ENCODE peak calls at places on chromosomes 7 and 10, in eight cellular contexts. One of them, this sample, is unnamed.

GRCh38 chr10:24215603-24216002 is 6.7 kb downstream of the KIAA1217 start:
- ATAC-seq in HepG2: no peak
- ATAC-seq in HCT116: no peak
- ATAC-seq in Panc1: no peak
- ATAC-seq in upper lobe of left lung: no peak
- ATAC-seq in GM23338: no peak
- ATAC-seq in K562: no peak
- ATAC-seq in GM12878: no peak
- ATAC-seq in this sample: no peak

GRCh38 chr7:154425326-154425725 is 373.1 kb downstream of the DPP6 start:
- ATAC-seq in K562: no peak
- ATAC-seq in GM12878: no peak
- ATAC-seq in upper lobe of left lung: no peak
- ATAC-seq in HepG2: no peak
- ATAC-seq in HCT116: no peak
- ATAC-seq in Panc1: no peak
- ATAC-seq in GM23338: no peak
- ATAC-seq in this sample: no peak

GRCh38 chr10:107424628-107425027 is 260.1 kb upstream of the SORCS1 start:
- ATAC-seq in K562: no peak
- ATAC-seq in GM23338: no peak
- ATAC-seq in HepG2: no peak
- ATAC-seq in upper lobe of left lung: no peak
- ATAC-seq in HCT116: no peak
- ATAC-seq in Panc1: no peak
- ATAC-seq in GM12878: no peak
- ATAC-seq in this sample: no peak

GRCh38 chr7:107939472-107940145 is 48.6 kb downstream of the DLD start:
- ATAC-seq in GM23338: no peak
- ATAC-seq in HepG2: no peak
- ATAC-seq in GM12878: no peak
- ATAC-seq in K562: no peak
- ATAC-seq in Panc1: peak
- ATAC-seq in HCT116: no peak
- ATAC-seq in upper lobe of left lung: peak
- ATAC-seq in this sample: peak

GRCh38 chr10:31678573-31679122 is 250.0 kb downstream of the ARHGAP12 start:
- ATAC-seq in HepG2: no peak
- ATAC-seq in K562: no peak
- ATAC-seq in Panc1: no peak
- ATAC-seq in GM23338: no peak
- ATAC-seq in GM12878: no peak
- ATAC-seq in HCT116: no peak
- ATAC-seq in upper lobe of left lung: no peak
- ATAC-seq in this sample: no peak

GRCh38 chr10:91284486-91285090 is 64.1 kb downstream of the PCGF5 start:
- ATAC-seq in K562: no peak
- ATAC-seq in upper lobe of left lung: no peak
- ATAC-seq in HCT116: no peak
- ATAC-seq in GM23338: peak
- ATAC-seq in GM12878: no peak
- ATAC-seq in Panc1: no peak
- ATAC-seq in HepG2: no peak
- ATAC-seq in this sample: peak

GRCh38 chr10:98570764-98571163 is 124.0 kb upstream of the HPS1 start:
- ATAC-seq in HepG2: no peak
- ATAC-seq in upper lobe of left lung: no peak
- ATAC-seq in GM12878: no peak
- ATAC-seq in Panc1: no peak
- ATAC-seq in GM23338: no peak
- ATAC-seq in HCT116: no peak
- ATAC-seq in K562: no peak
- ATAC-seq in this sample: no peak

GRCh38 chr7:7521259-7521658 is 14.4 kb downstream of the COL28A1 start:
- ATAC-seq in upper lobe of left lung: no peak
- ATAC-seq in GM23338: no peak
- ATAC-seq in HCT116: no peak
- ATAC-seq in HepG2: no peak
- ATAC-seq in GM12878: peak
- ATAC-seq in Panc1: no peak
- ATAC-seq in K562: peak
- ATAC-seq in this sample: no peak

GRCh38 chr7:4861227-4861626 is 603 bp downstream of the PAPOLB start:
- ATAC-seq in K562: no peak
- ATAC-seq in Panc1: no peak
- ATAC-seq in GM12878: peak
- ATAC-seq in HCT116: no peak
- ATAC-seq in GM23338: no peak
- ATAC-seq in upper lobe of left lung: no peak
- ATAC-seq in HepG2: no peak
- ATAC-seq in this sample: no peak

GRCh38 chr7:132526111-132526741 is 50.0 kb downstream of the PLXNA4 start:
- ATAC-seq in Panc1: no peak
- ATAC-seq in GM23338: no peak
- ATAC-seq in HepG2: no peak
- ATAC-seq in HCT116: no peak
- ATAC-seq in K562: no peak
- ATAC-seq in upper lobe of left lung: no peak
- ATAC-seq in GM12878: no peak
- ATAC-seq in this sample: no peak

GRCh38 chr7:110898516-110898915 is 192.4 kb upstream of the LRRN3 start:
- ATAC-seq in HepG2: no peak
- ATAC-seq in GM12878: no peak
- ATAC-seq in GM23338: no peak
- ATAC-seq in HCT116: no peak
- ATAC-seq in K562: no peak
- ATAC-seq in Panc1: no peak
- ATAC-seq in upper lobe of left lung: no peak
- ATAC-seq in this sample: no peak

GRCh38 chr10:78996449-78997129 is 72.2 kb upstream of the ZMIZ1 start:
- ATAC-seq in GM12878: no peak
- ATAC-seq in K562: no peak
- ATAC-seq in HCT116: no peak
- ATAC-seq in Panc1: no peak
- ATAC-seq in upper lobe of left lung: no peak
- ATAC-seq in HepG2: no peak
- ATAC-seq in GM23338: no peak
- ATAC-seq in this sample: peak

GRCh38 chr7:81603-82342 is 110.6 kb upstream of the FAM20C start:
- ATAC-seq in Panc1: no peak
- ATAC-seq in K562: no peak
- ATAC-seq in GM12878: no peak
- ATAC-seq in HCT116: no peak
- ATAC-seq in HepG2: no peak
- ATAC-seq in GM23338: peak
- ATAC-seq in upper lobe of left lung: no peak
- ATAC-seq in this sample: no peak

GRCh38 chr7:6705959-6706665 is 635 bp downstream of the ZNF12 start:
- ATAC-seq in upper lobe of left lung: no peak
- ATAC-seq in GM23338: peak
- ATAC-seq in GM12878: peak
- ATAC-seq in K562: peak
- ATAC-seq in Panc1: peak
- ATAC-seq in HCT116: peak
- ATAC-seq in HepG2: peak
- ATAC-seq in this sample: peak

GRCh38 chr7:156065400-156065799 is 253.1 kb upstream of the SHH start:
- ATAC-seq in HCT116: peak
- ATAC-seq in Panc1: no peak
- ATAC-seq in K562: no peak
- ATAC-seq in GM12878: no peak
- ATAC-seq in upper lobe of left lung: no peak
- ATAC-seq in GM23338: no peak
- ATAC-seq in HepG2: no peak
- ATAC-seq in this sample: no peak

GRCh38 chr10:115029452-115030375 is 63.5 kb upstream of the ATRNL1 start:
- ATAC-seq in upper lobe of left lung: no peak
- ATAC-seq in HepG2: peak
- ATAC-seq in Panc1: no peak
- ATAC-seq in GM12878: no peak
- ATAC-seq in GM23338: no peak
- ATAC-seq in K562: no peak
- ATAC-seq in HCT116: no peak
- ATAC-seq in this sample: no peak

GRCh38 chr10:115033898-115034297 is 59.3 kb upstream of the ATRNL1 start:
- ATAC-seq in HCT116: no peak
- ATAC-seq in GM23338: no peak
- ATAC-seq in HepG2: no peak
- ATAC-seq in K562: no peak
- ATAC-seq in Panc1: no peak
- ATAC-seq in GM12878: no peak
- ATAC-seq in upper lobe of left lung: no peak
- ATAC-seq in this sample: no peak

GRCh38 chr10:115028419-115028818 is 64.7 kb upstream of the ATRNL1 start:
- ATAC-seq in upper lobe of left lung: no peak
- ATAC-seq in GM23338: no peak
- ATAC-seq in HCT116: no peak
- ATAC-seq in Panc1: no peak
- ATAC-seq in K562: no peak
- ATAC-seq in GM12878: no peak
- ATAC-seq in HepG2: no peak
- ATAC-seq in this sample: no peak

GRCh38 chr10:115026041-115026779 is 67.0 kb upstream of the ATRNL1 start:
- ATAC-seq in GM12878: no peak
- ATAC-seq in HepG2: peak
- ATAC-seq in GM23338: peak
- ATAC-seq in K562: peak
- ATAC-seq in HCT116: no peak
- ATAC-seq in Panc1: no peak
- ATAC-seq in upper lobe of left lung: no peak
- ATAC-seq in this sample: no peak

DNA sequence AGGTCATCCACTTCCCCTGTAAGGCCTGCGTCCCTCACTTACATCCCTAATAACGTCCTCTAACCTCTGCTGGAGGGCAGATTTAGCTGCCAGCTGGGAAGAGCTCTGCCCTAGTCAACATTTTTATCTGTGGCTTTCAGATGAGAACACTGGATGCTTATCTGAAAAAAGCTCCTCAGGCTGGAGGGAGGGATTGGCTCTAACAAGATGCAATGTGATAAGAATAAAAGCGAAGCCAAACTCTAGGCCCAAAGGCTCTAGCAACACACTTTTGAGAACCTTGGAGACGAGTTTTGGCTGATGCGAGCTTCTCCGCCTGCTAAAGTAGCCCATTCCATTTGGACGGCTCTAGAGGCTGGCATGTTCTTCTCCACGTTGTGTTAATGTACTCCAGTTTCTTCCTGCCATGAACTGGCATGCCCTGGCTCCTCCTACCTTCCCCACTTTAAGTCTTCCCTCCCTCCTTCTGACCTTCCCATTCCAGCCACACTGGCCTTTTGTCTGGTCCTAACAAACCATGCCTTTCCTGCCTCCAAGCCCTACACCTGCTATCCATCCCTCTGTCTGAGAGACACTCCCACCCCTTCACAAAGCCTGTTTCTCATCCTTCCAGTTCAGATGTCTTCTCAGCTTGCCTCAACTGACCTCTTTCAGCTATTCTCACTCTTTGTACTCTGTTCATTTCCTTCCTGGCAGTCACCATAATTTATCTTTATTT is 62.5 kb upstream of the ATRNL1 start:
- ATAC-seq in upper lobe of left lung: no peak
- ATAC-seq in K562: no peak
- ATAC-seq in GM23338: peak
- ATAC-seq in HepG2: peak
- ATAC-seq in Panc1: peak
- ATAC-seq in GM12878: no peak
- ATAC-seq in HCT116: peak
- ATAC-seq in this sample: no peak
- TF ChIP-seq POLR2AphosphoS5 in upper lobe of left lung: no peak
- TF ChIP-seq POLR2AphosphoS5 in K562: no peak
- TF ChIP-seq POLR2AphosphoS5 in GM23338: no peak
- TF ChIP-seq POLR2AphosphoS5 in HepG2: no peak
- TF ChIP-seq POLR2AphosphoS5 in Panc1: no peak
- TF ChIP-seq POLR2AphosphoS5 in GM12878: no peak
- TF ChIP-seq POLR2AphosphoS5 in HCT116: no peak
- TF ChIP-seq POLR2AphosphoS5 in this sample: no peak

GRCh38 chr10:102146971-102147428 is 5.2 kb upstream of the NOLC1 start:
- ATAC-seq in Panc1: no peak
- ATAC-seq in GM12878: no peak
- ATAC-seq in HepG2: peak
- ATAC-seq in GM23338: no peak
- ATAC-seq in K562: no peak
- ATAC-seq in HCT116: no peak
- ATAC-seq in upper lobe of left lung: no peak
- ATAC-seq in this sample: no peak
- TF ChIP-seq POLR2AphosphoS5 in Panc1: peak
- TF ChIP-seq POLR2AphosphoS5 in GM12878: peak
- TF ChIP-seq POLR2AphosphoS5 in HepG2: no peak
- TF ChIP-seq POLR2AphosphoS5 in GM23338: no peak
- TF ChIP-seq POLR2AphosphoS5 in K562: peak
- TF ChIP-seq POLR2AphosphoS5 in HCT116: no peak
- TF ChIP-seq POLR2AphosphoS5 in upper lobe of left lung: no peak
- TF ChIP-seq POLR2AphosphoS5 in this sample: no peak

GRCh38 chr7:99615989-99616358 is 772 bp upstream of the ZSCAN25 start:
- ATAC-seq in HCT116: peak
- ATAC-seq in HepG2: no peak
- ATAC-seq in GM12878: no peak
- ATAC-seq in K562: no peak
- ATAC-seq in upper lobe of left lung: no peak
- ATAC-seq in GM23338: no peak
- ATAC-seq in Panc1: no peak
- ATAC-seq in this sample: no peak

GRCh38 chr7:99614495-99614894 is 2.3 kb upstream of the ZSCAN25 start:
- ATAC-seq in HCT116: no peak
- ATAC-seq in HepG2: no peak
- ATAC-seq in Panc1: no peak
- ATAC-seq in GM23338: no peak
- ATAC-seq in upper lobe of left lung: no peak
- ATAC-seq in GM12878: no peak
- ATAC-seq in K562: no peak
- ATAC-seq in this sample: no peak

GRCh38 chr7:99617187-99617781 is 538 bp downstream of the ZSCAN25 start:
- ATAC-seq in GM23338: peak
- ATAC-seq in Panc1: no peak
- ATAC-seq in upper lobe of left lung: no peak
- ATAC-seq in HCT116: no peak
- ATAC-seq in GM12878: peak
- ATAC-seq in K562: peak
- ATAC-seq in HepG2: no peak
- ATAC-seq in this sample: no peak

GRCh38 chr7:99618726-99619125 is 2.0 kb downstream of the ZSCAN25 start:
- ATAC-seq in HCT116: no peak
- ATAC-seq in HepG2: no peak
- ATAC-seq in Panc1: no peak
- ATAC-seq in upper lobe of left lung: no peak
- ATAC-seq in K562: no peak
- ATAC-seq in GM23338: no peak
- ATAC-seq in GM12878: no peak
- ATAC-seq in this sample: no peak

GRCh38 chr7:99616359-99617186 is at the start of gene ZSCAN25:
- ATAC-seq in HepG2: peak
- ATAC-seq in GM23338: peak
- ATAC-seq in GM12878: peak
- ATAC-seq in HCT116: peak
- ATAC-seq in upper lobe of left lung: peak
- ATAC-seq in K562: peak
- ATAC-seq in Panc1: peak
- ATAC-seq in this sample: peak
- TF ChIP-seq POLR2AphosphoS5 in HepG2: peak
- TF ChIP-seq POLR2AphosphoS5 in GM23338: peak
- TF ChIP-seq POLR2AphosphoS5 in GM12878: peak
- TF ChIP-seq POLR2AphosphoS5 in HCT116: peak
- TF ChIP-seq POLR2AphosphoS5 in upper lobe of left lung: peak
- TF ChIP-seq POLR2AphosphoS5 in K562: peak
- TF ChIP-seq POLR2AphosphoS5 in Panc1: peak
- TF ChIP-seq POLR2AphosphoS5 in this sample: peak

GRCh38 chr10:43055991-43056567 is 20.8 kb upstream of the RET start:
- ATAC-seq in GM23338: no peak
- ATAC-seq in upper lobe of left lung: no peak
- ATAC-seq in K562: no peak
- ATAC-seq in HepG2: no peak
- ATAC-seq in Panc1: peak
- ATAC-seq in HCT116: no peak
- ATAC-seq in GM12878: no peak
- ATAC-seq in this sample: no peak
- TF ChIP-seq POLR2AphosphoS5 in GM23338: no peak
- TF ChIP-seq POLR2AphosphoS5 in upper lobe of left lung: no peak
- TF ChIP-seq POLR2AphosphoS5 in K562: no peak
- TF ChIP-seq POLR2AphosphoS5 in HepG2: no peak
- TF ChIP-seq POLR2AphosphoS5 in Panc1: no peak
- TF ChIP-seq POLR2AphosphoS5 in HCT116: no peak
- TF ChIP-seq POLR2AphosphoS5 in GM12878: no peak
- TF ChIP-seq POLR2AphosphoS5 in this sample: no peak

This sample was measured in gastroesophageal sphincter.